ENCODE peak calls at places on chromosomes 6 and 20, in nine cellular contexts. J is hypothalamus; F is activated CD8-positive, alpha-beta memory T cell treated with anti-CD3 and anti-CD28 coated beads, Interleukin-2, amount 10 ng/mL, durations not matched to agents 7 days and 5 days; O is RWPE1; V is iris pigment epithelial cell; Q is cerebellar cortex; S is activated CD4-positive, alpha-beta T cell treated with anti-CD3 and anti-CD28 coated beads, Interleukin-2, amount 50 U/mL, for 24 hours; E is mammary epithelial cell; I is NCI-H748 treated with DMSO at 0.1 percent for 48 hours. U is an unnamed sample.

GRCh38 chr6:56650191-56650590 is 7.5 kb upstream of the DST start:
- DNase-seq in O (no peak), F (no peak), J (no peak), Q (no peak), S (no peak), E (no peak), I (no peak), V (no peak), U (no peak)

GRCh38 chr6:167422934-167423333 is 98.0 kb downstream of the TTLL2 start:
- DNase-seq in O (no peak), V (no peak), F (no peak), Q (no peak), E (no peak), J (no peak), I (no peak), S (no peak), U (no peak)

GRCh38 chr6:18121580-18122127 is 823 bp downstream of the NHLRC1 start:
- DNase-seq in O (no peak), F (no peak), Q (no peak), J (no peak), S (no peak), I (no peak), V (no peak), E (no peak), U (no peak)

GRCh38 chr6:130215526-130215925 is 7.2 kb downstream of the SAMD3 start:
- DNase-seq in E (no peak), O (no peak), J (no peak), I (no peak), V (no peak), S (no peak), F (peak), Q (no peak), U (no peak)

GRCh38 chr6:63316113-63316512 is 3.7 kb downstream of the LGSN start:
- DNase-seq in V (no peak), Q (no peak), E (no peak), S (no peak), F (no peak), I (no peak), O (no peak), J (no peak), U (no peak)

GRCh38 chr6:140436023-140436811 is 1061.8 kb upstream of the CITED2 start:
- DNase-seq in J (no peak), F (no peak), O (no peak), I (no peak), Q (no peak), S (no peak), E (peak), V (peak), U (no peak)

GRCh38 chr6:89494131-89494793 is 61.3 kb downstream of the ANKRD6 start:
- DNase-seq in S (no peak), E (no peak), O (no peak), Q (no peak), V (no peak), I (no peak), J (no peak), F (no peak), U (no peak)

GRCh38 chr6:122289721-122290501 is 109.5 kb upstream of the HSF2 start:
- DNase-seq in Q (peak), I (peak), V (peak), O (no peak), E (no peak), S (no peak), J (no peak), F (no peak), U (peak)

GRCh38 chr6:5181494-5182287 is 79.1 kb downstream of the LYRM4 start:
- DNase-seq in Q (no peak), F (no peak), I (no peak), E (no peak), J (no peak), O (no peak), V (peak), S (no peak), U (no peak)

GRCh38 chr6:99822741-99823512 is 171.1 kb downstream of the MCHR2 start:
- DNase-seq in O (peak), F (no peak), I (peak), J (no peak), V (peak), Q (peak), E (peak), S (no peak), U (peak)

GRCh38 chr6:67698534-67698933 is 936.5 kb upstream of the ADGRB3 start:
- DNase-seq in J (no peak), V (peak), Q (no peak), O (no peak), S (no peak), E (no peak), I (peak), F (no peak), U (no peak)

GRCh38 chr6:44667668-44668390 is 280.3 kb downstream of the CDC5L start:
- DNase-seq in J (no peak), O (no peak), E (no peak), S (no peak), Q (peak), F (peak), I (no peak), V (no peak), U (no peak)

GRCh38 chr6:140850438-140850837 is 1282.3 kb upstream of the GJE1 start:
- DNase-seq in S (no peak), J (no peak), Q (no peak), V (peak), O (no peak), F (no peak), E (peak), I (no peak), U (no peak)

GRCh38 chr6:135179920-135180457 is 1.1 kb upstream of the MYB start:
- DNase-seq in S (no peak), J (no peak), V (peak), E (no peak), F (no peak), O (no peak), Q (no peak), I (no peak), U (no peak)

GRCh38 chr6:34157236-34157830 is 11.4 kb upstream of the GRM4 start:
- DNase-seq in F (no peak), V (no peak), Q (no peak), O (no peak), E (no peak), S (no peak), J (no peak), I (no peak), U (no peak)

GRCh38 chr20:46353506-46354206 is 45.4 kb upstream of the CDH22 start:
- DNase-seq in V (no peak), Q (no peak), E (no peak), J (no peak), F (no peak), I (no peak), O (no peak), S (no peak), U (no peak)

GRCh38 chr20:50709574-50709973 is 18.2 kb upstream of the RIPOR3 start:
- DNase-seq in F (no peak), S (no peak), J (no peak), Q (no peak), O (no peak), E (no peak), V (no peak), I (no peak), U (no peak)

GRCh38 chr6:73452107-73452461 is at the start of gene CGAS:
- DNase-seq in V (peak), E (peak), F (peak), I (no peak), Q (no peak), S (peak), O (peak), J (peak), U (no peak)

GRCh38 chr6:125251516-125252229 is 50.1 kb downstream of the HDDC2 start:
- DNase-seq in J (no peak), V (peak), S (no peak), I (no peak), E (no peak), O (no peak), F (no peak), Q (no peak), U (no peak)

GRCh38 chr6:22593895-22594294 is 24.5 kb downstream of the HDGFL1 start:
- DNase-seq in I (no peak), J (no peak), F (no peak), E (no peak), Q (no peak), O (no peak), S (no peak), V (no peak), U (no peak)

GRCh38 chr20:46375771-46376170 is 30.6 kb downstream of the ELMO2 start:
- DNase-seq in S (no peak), J (no peak), F (no peak), V (peak), O (no peak), Q (no peak), E (peak), I (no peak), U (no peak)

GRCh38 chr6:23633986-23634385 is 492.0 kb upstream of the NRSN1 start:
- DNase-seq in I (peak), F (no peak), J (no peak), V (no peak), E (no peak), O (no peak), S (no peak), Q (no peak), U (no peak)

GRCh38 chr20:62635232-62635631 is 7.1 kb upstream of the SLCO4A1 start:
- DNase-seq in E (no peak), V (no peak), Q (no peak), I (no peak), O (no peak), S (no peak), F (no peak), J (no peak), U (no peak)

GRCh38 chr20:50242863-50243609 is 52.4 kb downstream of the CEBPB start:
- DNase-seq in E (peak), S (no peak), J (peak), I (no peak), F (no peak), Q (no peak), V (no peak), O (peak), U (peak)

GRCh38 chr6:42260972-42261371 is 43.3 kb upstream of the MRPS10 start:
- DNase-seq in F (no peak), S (peak), O (no peak), I (no peak), Q (peak), V (no peak), J (no peak), E (no peak), U (no peak)

GRCh38 chr6:142378138-142378875 is 76.5 kb downstream of the ADGRG6 start:
- DNase-seq in I (peak), Q (no peak), F (no peak), V (peak), O (peak), E (peak), S (no peak), J (no peak), U (no peak)

GRCh38 chr6:29230666-29231065 is 60.0 kb downstream of the OR2J2 start:
- DNase-seq in F (no peak), E (peak), I (no peak), J (no peak), O (peak), V (no peak), S (no peak), Q (no peak), U (no peak)

GRCh38 chr20:59047938-59048680 is 5.5 kb upstream of the PRELID3B start:
- DNase-seq in E (no peak), F (no peak), S (no peak), J (no peak), I (no peak), V (peak), Q (no peak), O (no peak), U (no peak)

GRCh38 chr6:169975286-169975685 is 223.9 kb downstream of the ERMARD start:
- DNase-seq in F (no peak), V (no peak), J (no peak), E (no peak), O (no peak), Q (no peak), I (no peak), S (no peak), U (no peak)

GRCh38 chr6:131460603-131460995 is 112.4 kb upstream of the ARG1 start:
- DNase-seq in O (no peak), S (no peak), I (no peak), F (no peak), Q (no peak), V (peak), E (no peak), J (no peak), U (no peak)

GRCh38 chr20:17854307-17854903 is 114.2 kb downstream of the SNX5 start:
- DNase-seq in V (peak), J (peak), F (no peak), E (peak), O (peak), I (no peak), Q (peak), S (no peak), U (peak)

GRCh38 chr6:22447191-22447590 is 122.2 kb upstream of the HDGFL1 start:
- DNase-seq in F (no peak), V (no peak), J (no peak), I (no peak), E (no peak), O (no peak), S (no peak), Q (no peak), U (no peak)

GRCh38 chr20:63661959-63662812 is 4.1 kb downstream of the RTEL1 start:
- DNase-seq in J (no peak), O (no peak), F (no peak), S (no peak), I (no peak), Q (no peak), V (no peak), E (no peak), U (no peak)

U was measured in NCI-H526 treated with DMSO at 0.1 percent for 48 hours.